ENCODE peak calls at places on chromosome 16, in six cellular contexts. One of them, this sample, is unnamed.

GRCh38 chr16:84840687-84841627 is 21.2 kb downstream of the CRISPLD2 start:
- DNase-seq in GM23338: no peak
- DNase-seq in HepG2: no peak
- DNase-seq in H1: no peak
- DNase-seq in K562: no peak
- DNase-seq in endothelial cell of umbilical vein: no peak
- DNase-seq in this sample: no peak

GRCh38 chr16:6957676-6958075 is 375.0 kb upstream of the RBFOX1 start:
- DNase-seq in K562: no peak
- DNase-seq in endothelial cell of umbilical vein: no peak
- DNase-seq in H1: no peak
- DNase-seq in GM23338: no peak
- DNase-seq in HepG2: no peak
- DNase-seq in this sample: no peak

GRCh38 chr16:75317101-75317522 is 65.7 kb upstream of the BCAR1 start:
- DNase-seq in GM23338: no peak
- DNase-seq in H1: no peak
- DNase-seq in HepG2: no peak
- DNase-seq in K562: no peak
- DNase-seq in endothelial cell of umbilical vein: peak
- DNase-seq in this sample: no peak

GRCh38 chr16:81376880-81377279 is 62.1 kb downstream of the GAN start:
- DNase-seq in H1: no peak
- DNase-seq in endothelial cell of umbilical vein: peak
- DNase-seq in HepG2: no peak
- DNase-seq in GM23338: no peak
- DNase-seq in K562: no peak
- DNase-seq in this sample: no peak

GRCh38 chr16:65531475-65531874 is 409.6 kb upstream of the CDH11 start:
- DNase-seq in H1: no peak
- DNase-seq in GM23338: no peak
- DNase-seq in endothelial cell of umbilical vein: no peak
- DNase-seq in K562: no peak
- DNase-seq in HepG2: no peak
- DNase-seq in this sample: no peak

GRCh38 chr16:52705192-52705591 is 158.2 kb upstream of the TOX3 start:
- DNase-seq in HepG2: no peak
- DNase-seq in endothelial cell of umbilical vein: no peak
- DNase-seq in K562: no peak
- DNase-seq in GM23338: no peak
- DNase-seq in H1: no peak
- DNase-seq in this sample: no peak

GRCh38 chr16:31134091-31134571 is 1.4 kb downstream of the PRSS8 start:
- DNase-seq in endothelial cell of umbilical vein: no peak
- DNase-seq in K562: no peak
- DNase-seq in GM23338: peak
- DNase-seq in H1: no peak
- DNase-seq in HepG2: no peak
- DNase-seq in this sample: no peak

GRCh38 chr16:3656491-3657468 is 2.3 kb downstream of the DNASE1 start:
- DNase-seq in GM23338: no peak
- DNase-seq in K562: no peak
- DNase-seq in H1: no peak
- DNase-seq in endothelial cell of umbilical vein: no peak
- DNase-seq in HepG2: no peak
- DNase-seq in this sample: no peak

GRCh38 chr16:11484691-11485258 is 101.9 kb downstream of the LITAF start:
- DNase-seq in HepG2: no peak
- DNase-seq in H1: no peak
- DNase-seq in endothelial cell of umbilical vein: peak
- DNase-seq in GM23338: no peak
- DNase-seq in K562: no peak
- DNase-seq in this sample: no peak

GRCh38 chr16:88924834-88925539 is 52.0 kb downstream of the CBFA2T3 start:
- DNase-seq in H1: peak
- DNase-seq in GM23338: peak
- DNase-seq in K562: peak
- DNase-seq in HepG2: peak
- DNase-seq in endothelial cell of umbilical vein: peak
- DNase-seq in this sample: no peak

GRCh38 chr16:22948603-22949368 is 134.8 kb downstream of the HS3ST2 start:
- DNase-seq in K562: peak
- DNase-seq in GM23338: peak
- DNase-seq in H1: peak
- DNase-seq in HepG2: peak
- DNase-seq in endothelial cell of umbilical vein: peak
- DNase-seq in this sample: peak

GRCh38 chr16:89711601-89712475 is 8.9 kb downstream of the VPS9D1 start:
- DNase-seq in K562: peak
- DNase-seq in endothelial cell of umbilical vein: peak
- DNase-seq in H1: no peak
- DNase-seq in GM23338: peak
- DNase-seq in HepG2: no peak
- DNase-seq in this sample: no peak

GRCh38 chr16:10828851-10829331 is 10.3 kb upstream of the TVP23A start:
- DNase-seq in HepG2: no peak
- DNase-seq in H1: no peak
- DNase-seq in endothelial cell of umbilical vein: peak
- DNase-seq in K562: no peak
- DNase-seq in GM23338: peak
- DNase-seq in this sample: no peak

GRCh38 chr16:86510465-86511261 is at the start of gene FOXF1:
- DNase-seq in H1: no peak
- DNase-seq in GM23338: peak
- DNase-seq in HepG2: no peak
- DNase-seq in endothelial cell of umbilical vein: peak
- DNase-seq in K562: no peak
- DNase-seq in this sample: no peak

GRCh38 chr16:86507173-86508027 is 2.9 kb upstream of the FOXF1 start:
- DNase-seq in H1: no peak
- DNase-seq in GM23338: no peak
- DNase-seq in K562: no peak
- DNase-seq in endothelial cell of umbilical vein: no peak
- DNase-seq in HepG2: no peak
- DNase-seq in this sample: no peak

GRCh38 chr16:86508028-86508946 is 2.0 kb upstream of the FOXF1 start:
- DNase-seq in endothelial cell of umbilical vein: no peak
- DNase-seq in GM23338: peak
- DNase-seq in H1: no peak
- DNase-seq in HepG2: no peak
- DNase-seq in K562: no peak
- DNase-seq in this sample: no peak

GRCh38 chr16:86509759-86510464 is 415 bp upstream of the FOXF1 start:
- DNase-seq in K562: no peak
- DNase-seq in H1: no peak
- DNase-seq in GM23338: peak
- DNase-seq in HepG2: no peak
- DNase-seq in endothelial cell of umbilical vein: peak
- DNase-seq in this sample: no peak

DNA sequence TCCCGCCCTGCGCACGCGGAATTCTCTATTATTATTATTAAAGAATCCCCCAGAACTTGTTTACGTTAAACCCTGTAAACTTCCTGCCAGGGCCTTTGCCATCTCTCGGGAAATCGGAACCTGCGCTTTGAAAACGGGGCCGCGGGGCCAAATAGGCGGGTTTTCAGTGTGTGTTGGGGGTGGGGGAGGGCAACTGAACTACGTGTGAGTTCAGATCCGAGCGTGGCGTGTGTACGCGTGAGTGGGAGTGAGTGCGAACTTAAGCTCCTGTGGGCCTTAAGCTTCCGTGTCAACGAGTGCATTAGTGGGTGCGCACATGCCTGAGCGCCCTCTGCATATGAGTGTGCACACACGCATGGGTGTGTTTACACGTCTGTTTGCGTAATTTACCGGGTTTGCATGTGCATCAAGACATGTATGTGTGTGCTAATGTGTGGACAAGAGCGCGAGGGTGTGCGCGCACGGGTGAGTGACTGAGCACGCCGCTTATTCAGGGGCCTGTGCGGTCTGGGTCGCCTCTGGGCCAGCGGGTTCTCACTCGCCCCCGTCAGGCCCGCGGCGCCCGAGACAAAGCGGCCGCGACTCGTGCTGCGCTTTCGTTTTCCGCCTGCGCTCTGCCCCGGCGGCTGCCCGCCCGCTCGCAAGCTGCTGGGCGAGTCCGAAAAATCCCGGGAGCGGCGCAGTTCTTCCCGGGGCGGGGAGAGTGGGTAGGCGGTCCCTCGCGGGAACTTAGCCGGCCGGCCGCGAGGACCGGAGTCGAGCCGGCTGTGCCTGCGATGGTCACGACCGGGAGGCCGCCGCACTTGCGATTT is 1.2 kb upstream of the FOXF1 start:
- DNase-seq in K562: no peak
- DNase-seq in endothelial cell of umbilical vein: peak
- DNase-seq in GM23338: peak
- DNase-seq in HepG2: no peak
- DNase-seq in H1: no peak
- DNase-seq in this sample: no peak
- TF ChIP-seq POLR2AphosphoS5 in K562: no peak
- TF ChIP-seq POLR2AphosphoS5 in endothelial cell of umbilical vein: no peak
- TF ChIP-seq POLR2AphosphoS5 in GM23338: no peak
- TF ChIP-seq POLR2AphosphoS5 in HepG2: no peak
- TF ChIP-seq POLR2AphosphoS5 in H1: no peak
- TF ChIP-seq POLR2AphosphoS5 in this sample: no peak

GRCh38 chr16:72566174-72566573 is 394.2 kb upstream of the PMFBP1 start:
- DNase-seq in H1: no peak
- DNase-seq in HepG2: no peak
- DNase-seq in GM23338: no peak
- DNase-seq in K562: no peak
- DNase-seq in endothelial cell of umbilical vein: no peak
- DNase-seq in this sample: no peak
- TF ChIP-seq EZH2 in H1: no peak
- TF ChIP-seq EZH2 in HepG2: no peak
- TF ChIP-seq EZH2 in GM23338: no peak
- TF ChIP-seq EZH2 in K562: no peak
- TF ChIP-seq EZH2 in endothelial cell of umbilical vein: no peak
- TF ChIP-seq EZH2 in this sample: no peak

GRCh38 chr16:28180660-28181556 is 30.9 kb downstream of the XPO6 start:
- DNase-seq in K562: no peak
- DNase-seq in GM23338: no peak
- DNase-seq in HepG2: no peak
- DNase-seq in endothelial cell of umbilical vein: peak
- DNase-seq in H1: no peak
- DNase-seq in this sample: no peak

GRCh38 chr16:28172331-28172730 is 39.4 kb downstream of the XPO6 start:
- DNase-seq in K562: no peak
- DNase-seq in H1: no peak
- DNase-seq in GM23338: no peak
- DNase-seq in HepG2: no peak
- DNase-seq in endothelial cell of umbilical vein: no peak
- DNase-seq in this sample: no peak

GRCh38 chr16:28181557-28181914 is 30.2 kb downstream of the XPO6 start:
- DNase-seq in endothelial cell of umbilical vein: peak
- DNase-seq in GM23338: no peak
- DNase-seq in K562: no peak
- DNase-seq in HepG2: peak
- DNase-seq in H1: no peak
- DNase-seq in this sample: no peak

GRCh38 chr16:28179354-28179753 is 32.4 kb downstream of the XPO6 start:
- DNase-seq in GM23338: no peak
- DNase-seq in H1: no peak
- DNase-seq in HepG2: no peak
- DNase-seq in endothelial cell of umbilical vein: no peak
- DNase-seq in K562: no peak
- DNase-seq in this sample: no peak

GRCh38 chr16:28175715-28176114 is 36.0 kb downstream of the XPO6 start:
- DNase-seq in endothelial cell of umbilical vein: no peak
- DNase-seq in GM23338: no peak
- DNase-seq in H1: no peak
- DNase-seq in K562: no peak
- DNase-seq in HepG2: no peak
- DNase-seq in this sample: no peak
- TF ChIP-seq POLR2AphosphoS5 in endothelial cell of umbilical vein: no peak
- TF ChIP-seq POLR2AphosphoS5 in GM23338: no peak
- TF ChIP-seq POLR2AphosphoS5 in H1: no peak
- TF ChIP-seq POLR2AphosphoS5 in K562: no peak
- TF ChIP-seq POLR2AphosphoS5 in HepG2: no peak
- TF ChIP-seq POLR2AphosphoS5 in this sample: no peak

DNA sequence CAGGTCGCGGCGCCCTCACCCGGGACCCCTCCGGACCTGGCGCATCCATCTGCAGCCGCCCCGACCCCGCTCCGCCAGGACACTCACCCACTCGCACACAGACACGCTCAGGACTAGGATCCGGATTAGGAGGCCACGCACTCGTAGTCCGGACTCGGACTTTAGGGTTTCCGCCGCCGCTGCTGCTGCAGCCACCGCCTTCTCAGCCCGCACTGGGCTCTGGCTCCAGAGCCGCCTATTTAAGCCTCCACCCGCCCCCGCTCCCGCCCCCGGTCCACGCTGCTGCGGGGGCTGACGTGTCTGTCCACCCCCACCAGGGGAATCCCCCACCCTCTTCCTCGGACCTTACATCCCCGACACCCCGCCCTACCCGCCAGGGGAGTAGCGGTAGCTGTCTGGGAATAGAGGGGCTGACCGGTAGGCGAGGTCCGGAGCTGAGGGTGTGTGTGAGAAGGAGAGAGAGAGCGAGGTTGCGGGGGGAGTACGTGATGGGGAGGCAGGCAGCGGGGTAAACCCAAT is at the start of gene RRAD:
- DNase-seq in endothelial cell of umbilical vein: peak
- DNase-seq in GM23338: peak
- DNase-seq in H1: no peak
- DNase-seq in HepG2: no peak
- DNase-seq in K562: peak
- DNase-seq in this sample: no peak
- TF ChIP-seq EZH2 in endothelial cell of umbilical vein: peak
- TF ChIP-seq EZH2 in GM23338: peak
- TF ChIP-seq EZH2 in H1: peak
- TF ChIP-seq EZH2 in HepG2: peak
- TF ChIP-seq EZH2 in K562: no peak
- TF ChIP-seq EZH2 in this sample: peak

DNA sequence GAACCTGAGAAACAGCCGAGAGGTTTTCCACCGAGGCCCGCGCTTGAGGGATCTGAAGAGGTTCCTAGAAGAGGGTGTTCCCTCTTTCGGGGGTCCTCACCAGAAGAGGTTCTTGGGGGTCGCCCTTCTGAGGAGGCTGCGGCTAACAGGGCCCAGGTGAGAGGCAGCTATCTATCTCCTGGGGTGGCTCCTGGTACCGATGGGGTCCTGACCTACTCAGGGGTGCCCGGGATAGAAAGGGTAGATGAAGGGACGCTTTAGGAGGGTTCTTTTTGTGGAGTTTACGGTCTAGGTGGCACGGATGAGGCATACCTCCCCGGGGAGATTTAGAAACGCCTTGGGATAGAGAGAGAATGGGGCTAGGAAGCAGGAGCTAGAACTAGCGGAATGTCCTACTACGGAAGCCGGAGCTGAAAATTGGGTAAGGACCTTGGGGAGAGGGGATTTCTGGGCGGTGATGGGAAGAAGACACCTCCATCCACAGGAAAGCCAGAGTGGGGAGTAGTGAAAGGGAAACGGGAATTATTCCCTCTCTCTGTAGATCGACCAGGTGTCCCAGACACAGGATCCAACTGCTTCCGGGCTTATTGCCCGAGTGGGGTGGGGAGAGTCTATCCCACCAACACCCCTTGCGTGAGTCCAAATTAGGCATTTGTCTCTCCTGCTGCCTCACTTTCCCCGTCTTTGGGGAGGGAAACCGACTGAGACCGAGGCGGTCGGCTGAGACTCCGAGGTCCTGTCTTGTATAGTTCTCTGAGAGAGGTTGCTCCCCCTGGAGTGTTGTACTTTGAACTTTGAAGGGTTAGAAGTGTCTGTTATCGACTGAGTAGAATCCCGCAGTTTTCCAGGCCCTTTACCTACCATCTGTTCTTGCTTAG is 740 bp downstream of the RSPRY1 start:
- DNase-seq in H1: no peak
- DNase-seq in GM23338: peak
- DNase-seq in HepG2: peak
- DNase-seq in endothelial cell of umbilical vein: peak
- DNase-seq in K562: peak
- DNase-seq in this sample: no peak
- TF ChIP-seq POLR2AphosphoS5 in H1: no peak
- TF ChIP-seq POLR2AphosphoS5 in GM23338: no peak
- TF ChIP-seq POLR2AphosphoS5 in HepG2: peak
- TF ChIP-seq POLR2AphosphoS5 in endothelial cell of umbilical vein: no peak
- TF ChIP-seq POLR2AphosphoS5 in K562: no peak
- TF ChIP-seq POLR2AphosphoS5 in this sample: no peak

This sample was measured in SK-N-MC.